ENCODE peak calls at places on chromosomes 4 and X, in ten cellular contexts. M, Y, N, K, L, O, A, Q, V and S are unnamed samples.

GRCh38 chr4:152696764-152697250 is 17.0 kb upstream of the TMEM154 start:
- DNase-seq in M (peak; percentile 73), Y (no peak), N (no peak), K (no peak), L (no peak), O (no peak), A (peak; percentile 71), Q (peak; percentile 79), V (no peak), S (no peak)

GRCh38 chrX:117707948-117708743 is 408.5 kb downstream of the KLHL13 start:
- DNase-seq in M (no peak), Y (no peak), N (no peak), K (no peak), L (no peak), O (no peak), A (no peak), Q (no peak), V (no peak), S (no peak)

GRCh38 chr4:53039741-53040458 is 177.8 kb downstream of the RASL11B start:
- DNase-seq in M (no peak), Y (no peak), N (peak; percentile 72), K (no peak), L (no peak), O (no peak), A (no peak), Q (no peak), V (no peak), S (no peak)

GRCh38 chr4:68162196-68162595 is 32.5 kb upstream of the TMPRSS11F start:
- DNase-seq in M (no peak), Y (no peak), N (no peak), K (no peak), L (no peak), O (no peak), A (no peak), Q (no peak), V (no peak), S (no peak)

GRCh38 chr4:176123710-176124407 is 58.2 kb downstream of the WDR17 start:
- DNase-seq in M (no peak), Y (no peak), N (peak; percentile 9), K (peak; percentile 51), L (no peak), O (no peak), A (peak; percentile 14), Q (peak; percentile 21), V (peak; percentile 12), S (no peak)

GRCh38 chr4:53653484-53654053 is 62.3 kb upstream of the LNX1 start:
- DNase-seq in M (no peak), Y (no peak), N (peak; percentile 29), K (peak; percentile 83), L (no peak), O (no peak), A (peak; percentile 48), Q (peak; percentile 29), V (no peak), S (no peak)

GRCh38 chr4:2412534-2412884 is 5.9 kb downstream of the ZFYVE28 start:
- DNase-seq in M (no peak), Y (no peak), N (no peak), K (no peak), L (no peak), O (no peak), A (no peak), Q (no peak), V (no peak), S (no peak)

GRCh38 chr4:39341075-39341725 is 25.0 kb downstream of the RFC1 start:
- DNase-seq in M (no peak), Y (no peak), N (no peak), K (peak; percentile 69), L (no peak), O (no peak), A (no peak), Q (no peak), V (no peak), S (no peak)

GRCh38 chr4:87057835-87058234 is 123.0 kb downstream of the AFF1 start:
- DNase-seq in M (no peak), Y (no peak), N (no peak), K (no peak), L (no peak), O (no peak), A (no peak), Q (no peak), V (no peak), S (no peak)

GRCh38 chr4:73414936-73415271 is 10.8 kb downstream of the ALB start:
- DNase-seq in M (no peak), Y (no peak), N (no peak), K (no peak), L (no peak), O (no peak), A (no peak), Q (no peak), V (no peak), S (no peak)

DNA sequence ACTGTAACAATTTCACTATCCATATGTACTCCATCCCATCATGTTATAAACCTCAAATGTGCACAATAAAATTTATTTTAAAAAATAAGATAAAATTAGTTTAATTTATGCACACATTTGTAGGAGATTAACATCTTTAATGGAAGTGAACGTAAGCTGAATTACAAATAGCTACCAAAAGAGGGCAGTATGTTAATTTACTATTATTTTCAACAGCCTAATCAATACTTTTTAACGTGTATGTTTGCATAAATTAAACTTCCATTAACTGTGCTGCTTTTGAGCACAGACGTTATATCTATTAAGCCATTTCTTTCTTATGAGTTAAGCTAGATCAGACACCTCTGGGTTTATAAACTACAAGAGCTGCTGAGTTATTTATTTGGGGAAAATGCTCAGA is 56.5 kb upstream of the PHKA2 start:
- DNase-seq in M (no peak), Y (no peak), N (no peak), K (no peak), L (no peak), O (no peak), A (no peak), Q (no peak), V (no peak), S (no peak)
- TF ChIP-seq CTCF in M (no peak), Y (peak; percentile 43), N (no peak), K (peak; percentile 34), L (no peak), O (no peak), A (no peak), Q (peak; percentile 20), V (peak; percentile 45), S (peak; percentile 81)

DNA sequence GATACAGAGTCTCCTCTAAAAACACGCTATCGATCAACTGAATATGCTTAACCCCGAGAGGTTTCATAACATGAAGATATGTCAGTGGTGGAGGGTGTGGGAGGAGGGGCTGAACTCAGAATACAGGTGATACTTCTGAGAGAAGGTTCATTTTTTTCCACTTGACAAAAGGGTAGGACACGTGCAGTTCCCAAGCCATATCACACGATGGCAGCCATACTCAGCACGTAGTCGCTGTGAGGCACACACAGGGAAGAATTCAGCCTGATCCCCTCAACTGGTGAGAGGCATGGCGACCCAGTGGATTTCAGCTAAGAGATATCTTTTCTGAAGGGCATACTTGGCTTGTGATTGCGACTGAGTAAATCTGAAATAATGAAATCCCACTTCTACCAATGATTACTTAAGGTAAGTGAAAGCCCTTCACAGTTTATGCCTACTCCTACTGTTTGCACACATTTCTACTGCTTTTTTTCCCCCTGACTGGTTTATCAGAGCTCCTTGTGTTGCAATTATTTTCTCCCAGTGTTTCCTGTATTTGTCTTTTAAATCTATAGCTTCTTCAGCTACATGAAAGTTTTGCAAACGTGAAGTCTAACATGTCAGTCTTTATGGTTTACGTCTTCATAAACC is 133.1 kb downstream of the CORIN start:
- DNase-seq in M (no peak), Y (peak; percentile 61), N (peak; percentile 81), K (peak; percentile 68), L (no peak), O (no peak), A (peak; percentile 36), Q (peak; percentile 38), V (peak; percentile 38), S (no peak)
- TF ChIP-seq CTCF in M (peak; percentile 77), Y (peak; percentile 56), N (peak; percentile 78), K (peak; percentile 52), L (peak; percentile 42), O (peak; percentile 32), A (peak; percentile 36), Q (peak; percentile 44), V (peak; percentile 52), S (peak; percentile 76)

GRCh38 chr4:180557348-180557747 is 1685.9 kb upstream of the TENM3 start:
- DNase-seq in M (no peak), Y (no peak), N (peak; percentile 6), K (no peak), L (no peak), O (no peak), A (no peak), Q (no peak), V (no peak), S (no peak)
- TF ChIP-seq CTCF in M (no peak), Y (no peak), N (no peak), K (no peak), L (no peak), O (peak; percentile 7), A (no peak), Q (no peak), V (no peak), S (peak; percentile 52)

GRCh38 chrX:37998586-37999267 is 7.6 kb upstream of the SYTL5 start:
- DNase-seq in M (no peak), Y (no peak), N (no peak), K (no peak), L (no peak), O (no peak), A (no peak), Q (peak; percentile 47), V (no peak), S (no peak)

GRCh38 chrX:37995428-37995827 is 10.9 kb upstream of the SYTL5 start:
- DNase-seq in M (no peak), Y (no peak), N (peak; percentile 22), K (no peak), L (no peak), O (no peak), A (no peak), Q (no peak), V (no peak), S (no peak)

GRCh38 chrX:37989304-37989703 is 17.0 kb upstream of the SYTL5 start:
- DNase-seq in M (no peak), Y (no peak), N (no peak), K (no peak), L (no peak), O (no peak), A (no peak), Q (no peak), V (no peak), S (no peak)

GRCh38 chrX:37997096-37997495 is 9.3 kb upstream of the SYTL5 start:
- DNase-seq in M (no peak), Y (no peak), N (peak; percentile 2), K (no peak), L (no peak), O (no peak), A (no peak), Q (no peak), V (no peak), S (no peak)

GRCh38 chrX:37993857-37994619 is 12.3 kb upstream of the SYTL5 start:
- DNase-seq in M (peak; percentile 19), Y (no peak), N (peak; percentile 8), K (peak; percentile 81), L (no peak), O (peak; percentile 47), A (no peak), Q (no peak), V (no peak), S (no peak)
- TF ChIP-seq CTCF in M (no peak), Y (no peak), N (no peak), K (no peak), L (no peak), O (no peak), A (no peak), Q (no peak), V (no peak), S (no peak)